ENCODE peak calls at places on chromosomes 3 and 15, in nine cellular contexts. V, X, Y, F, T, W, M, B and A are unnamed samples.

GRCh38 chr3:81550415-81550814 is 211.0 kb downstream of the GBE1 start:
- DNase-seq in V (peak), X (no peak), Y (no peak), F (no peak), M (no peak), W (no peak), T (no peak), B (no peak), A (no peak)

GRCh38 chr3:197367081-197367780 is 68.8 kb upstream of the DLG1 start:
- DNase-seq in F (no peak), T (no peak), X (no peak), W (no peak), V (peak), B (no peak), M (no peak), Y (no peak), A (no peak)

GRCh38 chr15:68328485-68328884 is 50.9 kb downstream of the FEM1B start:
- DNase-seq in Y (no peak), X (no peak), M (no peak), V (peak), B (no peak), W (no peak), F (no peak), T (no peak), A (no peak)

GRCh38 chr3:21055015-21055414 is 696.0 kb downstream of the ZNF385D start:
- DNase-seq in T (no peak), M (no peak), B (no peak), Y (no peak), X (no peak), F (no peak), V (no peak), W (no peak), A (no peak)

GRCh38 chr15:47932829-47933696 is 187.7 kb upstream of the SLC24A5 start:
- DNase-seq in B (no peak), T (no peak), V (no peak), F (no peak), W (no peak), M (no peak), Y (no peak), X (no peak), A (no peak)

GRCh38 chr3:17030956-17031652 is 146.3 kb downstream of the PLCL2 start:
- DNase-seq in T (no peak), V (no peak), X (no peak), M (no peak), Y (no peak), B (no peak), W (no peak), F (no peak), A (no peak)

GRCh38 chr15:24878153-24878552 is 76.6 kb upstream of the SNRPN start:
- DNase-seq in W (no peak), Y (no peak), T (peak), V (no peak), M (peak), X (no peak), B (peak), F (no peak), A (peak)

GRCh38 chr3:130386604-130387263 is 41.3 kb downstream of the COL6A5 start:
- DNase-seq in X (no peak), F (no peak), T (no peak), M (no peak), B (no peak), W (no peak), Y (no peak), V (peak), A (no peak)

GRCh38 chr3:72533584-72534473 is 314.4 kb downstream of the SHQ1 start:
- DNase-seq in F (no peak), B (no peak), M (no peak), X (no peak), Y (no peak), V (no peak), W (no peak), T (no peak), A (no peak)

GRCh38 chr3:10173926-10174435 is 9.3 kb downstream of the IRAK2 start:
- DNase-seq in W (no peak), Y (peak), B (peak), F (no peak), X (no peak), V (peak), T (no peak), M (peak), A (no peak)

GRCh38 chr15:62337934-62338333 is 172.8 kb upstream of the C2CD4B start:
- DNase-seq in T (no peak), M (no peak), Y (no peak), X (no peak), W (no peak), V (no peak), F (no peak), B (no peak), A (no peak)

GRCh38 chr3:126889276-126890201 is 93.4 kb upstream of the PLXNA1 start:
- DNase-seq in F (no peak), T (no peak), M (peak), X (no peak), B (no peak), W (no peak), Y (no peak), V (no peak), A (no peak)

GRCh38 chr3:193554790-193555189 is at the start of gene ATP13A4:
- DNase-seq in T (no peak), X (no peak), V (no peak), M (no peak), B (no peak), F (no peak), Y (no peak), W (no peak), A (no peak)

GRCh38 chr3:118543823-118544222 is 490.8 kb downstream of the IGSF11 start:
- DNase-seq in B (no peak), Y (no peak), W (no peak), F (no peak), V (no peak), X (no peak), M (no peak), T (no peak), A (no peak)

GRCh38 chr15:66865622-66866611 is 163.9 kb downstream of the SMAD6 start:
- DNase-seq in W (no peak), T (no peak), B (peak), M (peak), V (no peak), F (no peak), X (no peak), Y (no peak), A (no peak)

GRCh38 chr3:22089284-22089683 is 338.3 kb upstream of the ZNF385D start:
- DNase-seq in F (peak), V (peak), X (no peak), B (no peak), W (no peak), M (peak), T (no peak), Y (no peak), A (no peak)

GRCh38 chr15:74402873-74403589 is 30.7 kb downstream of the SEMA7A start:
- DNase-seq in Y (no peak), V (no peak), T (peak), W (no peak), X (peak), F (no peak), M (no peak), B (no peak), A (no peak)

GRCh38 chr3:114595521-114596028 is 301.7 kb downstream of the TIGIT start:
- DNase-seq in F (no peak), T (no peak), B (no peak), M (no peak), Y (no peak), X (no peak), V (peak), W (no peak), A (no peak)

GRCh38 chr15:77527831-77528231 is 104.9 kb downstream of the LINGO1 start:
- DNase-seq in V (no peak), Y (no peak), M (no peak), F (no peak), B (no peak), T (no peak), W (no peak), X (no peak), A (peak)